ENCODE peak calls at places on chromosomes 6 and 20, in five cellular contexts. X is brain microvascular endothelial cell, R is breast epithelium, F is transverse colon, Y is gastrocnemius medialis. B is an unnamed sample.
A peak's percentile ranks its signal among the peaks of the same experiment; 100 is the strongest.

GRCh38 chr20:21808863-21809664 is 103.6 kb downstream of the PAX1 start:
- DNase-seq in X (no peak), R (peak; percentile 61), F (peak; percentile 36), Y (no peak), B (peak; percentile 76)

GRCh38 chr6:12137480-12137879 is 125.4 kb downstream of the HIVEP1 start:
- DNase-seq in X (peak; percentile 79), R (no peak), F (peak; percentile 23), Y (peak; percentile 36), B (no peak)

GRCh38 chr6:51675551-51676275 is 411.7 kb downstream of the PKHD1 start:
- DNase-seq in X (no peak), R (no peak), F (no peak), Y (no peak), B (no peak)

GRCh38 chr6:82906489-82906888 is 159.2 kb downstream of the UBE3D start:
- DNase-seq in X (no peak), R (no peak), F (no peak), Y (no peak), B (no peak)

GRCh38 chr6:44304282-44305199 is 8.6 kb downstream of the AARS2 start:
- DNase-seq in X (peak; percentile 31), R (no peak), F (no peak), Y (no peak), B (no peak)

GRCh38 chr20:9241232-9241692 is 172.4 kb downstream of the PLCB4 start:
- DNase-seq in X (peak; percentile 32), R (no peak), F (peak; percentile 41), Y (no peak), B (no peak)

GRCh38 chr20:49786671-49787370 is 25.8 kb upstream of the SLC9A8 start:
- DNase-seq in X (peak; percentile 10), R (no peak), F (no peak), Y (no peak), B (no peak)

GRCh38 chr6:119037941-119038623 is 40.4 kb downstream of the FAM184A start:
- DNase-seq in X (no peak), R (no peak), F (no peak), Y (no peak), B (no peak)

GRCh38 chr6:90382760-90383159 is 86.1 kb upstream of the BACH2 start:
- DNase-seq in X (no peak), R (no peak), F (no peak), Y (no peak), B (no peak)

GRCh38 chr6:56890683-56891429 is 64.1 kb upstream of the BEND6 start:
- DNase-seq in X (peak; percentile 85), R (no peak), F (no peak), Y (no peak), B (no peak)

GRCh38 chr6:2296781-2297180 is 51.4 kb upstream of the GMDS start:
- DNase-seq in X (no peak), R (no peak), F (no peak), Y (no peak), B (no peak)

GRCh38 chr6:53627391-53628218 is 38.0 kb downstream of the KLHL31 start:
- DNase-seq in X (no peak), R (no peak), F (no peak), Y (no peak), B (no peak)

GRCh38 chr20:52497731-52498130 is 306.2 kb upstream of the ZFP64 start:
- DNase-seq in X (no peak), R (no peak), F (no peak), Y (no peak), B (no peak)

GRCh38 chr6:42714098-42714761 is 8.2 kb downstream of the PRPH2 start:
- DNase-seq in X (peak; percentile 58), R (no peak), F (no peak), Y (no peak), B (no peak)

GRCh38 chr20:58824843-58825242 is 25.9 kb downstream of the GNAS-AS1 start:
- DNase-seq in X (no peak), R (no peak), F (no peak), Y (peak; percentile 14), B (no peak)

GRCh38 chr6:73631849-73632248 is 21.9 kb downstream of the SLC17A5 start:
- DNase-seq in X (no peak), R (no peak), F (no peak), Y (no peak), B (no peak)

GRCh38 chr6:67210450-67210849 is 1424.6 kb upstream of the ADGRB3 start:
- DNase-seq in X (peak; percentile 23), R (no peak), F (no peak), Y (no peak), B (no peak)

GRCh38 chr6:84197708-84198107 is 29.7 kb downstream of the CEP162 start:
- DNase-seq in X (peak; percentile 9), R (no peak), F (no peak), Y (no peak), B (no peak)

GRCh38 chr6:155402656-155403304 is 52.9 kb downstream of the NOX3 start:
- DNase-seq in X (no peak), R (no peak), F (no peak), Y (no peak), B (no peak)

GRCh38 chr6:42406296-42407280 is 45.1 kb downstream of the TRERF1 start:
- DNase-seq in X (peak; percentile 21), R (no peak), F (no peak), Y (no peak), B (no peak)

GRCh38 chr20:62307226-62308101 is 4.7 kb downstream of the ADRM1 start:
- DNase-seq in X (no peak), R (no peak), F (no peak), Y (no peak), B (no peak)

GRCh38 chr6:170445487-170445886 is 107.6 kb downstream of the PSMB1 start:
- DNase-seq in X (no peak), R (no peak), F (no peak), Y (no peak), B (no peak)

DNA sequence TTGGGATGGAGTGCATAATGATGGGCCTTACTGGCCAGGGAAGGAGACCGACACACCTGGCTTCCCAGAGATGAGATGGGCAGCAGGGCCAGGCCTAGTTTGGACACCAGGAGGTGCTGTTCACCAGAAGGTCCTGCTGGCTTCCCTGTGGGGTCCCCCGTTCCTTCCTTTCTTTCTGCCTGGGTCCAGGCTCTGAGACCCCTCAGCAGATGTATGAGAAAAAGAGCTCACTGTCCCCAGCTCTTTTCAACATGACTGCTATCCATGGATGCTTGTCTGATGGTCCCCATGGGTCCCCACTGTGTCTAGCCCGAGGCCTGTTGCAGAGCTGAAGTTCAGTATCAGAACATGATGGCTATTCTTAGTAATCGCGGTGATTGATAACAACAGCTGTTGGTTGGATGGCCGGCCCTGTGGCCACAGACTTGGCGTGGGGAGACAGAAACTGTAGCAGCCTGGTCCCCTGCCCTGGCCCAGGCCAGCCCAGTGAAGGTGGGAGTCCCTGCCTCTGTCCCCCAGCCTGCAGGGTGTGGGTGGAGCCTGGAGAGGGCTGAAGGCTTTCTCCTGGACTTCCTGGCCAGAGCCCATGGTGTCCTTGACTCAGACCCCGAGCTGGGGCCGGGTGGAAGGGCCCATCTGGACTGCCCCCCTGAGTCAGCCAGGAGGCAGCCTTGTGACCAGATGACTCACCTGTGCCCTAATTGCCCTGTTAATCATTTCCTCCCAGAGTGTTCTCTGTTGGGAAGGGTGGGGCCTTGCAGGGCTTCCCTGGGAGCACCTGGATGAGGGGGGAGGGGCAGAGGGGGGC is 9.9 kb upstream of the BAK1 start:
- DNase-seq in X (peak; percentile 41), R (no peak), F (peak; percentile 84), Y (peak; percentile 86), B (peak; percentile 88)
- TF ChIP-seq CTCF in X (peak; percentile 97), R (peak; percentile 63), F (peak; percentile 67), Y (peak; percentile 85), B (peak; percentile 51)

GRCh38 chr6:132131351-132131750 is 180.2 kb upstream of the CCN2 start:
- DNase-seq in X (no peak), R (no peak), F (no peak), Y (no peak), B (no peak)

GRCh38 chr6:132132911-132133639 is 181.9 kb upstream of the CCN2 start:
- DNase-seq in X (peak; percentile 66), R (no peak), F (no peak), Y (no peak), B (no peak)

GRCh38 chr6:132132420-132132819 is 181.2 kb upstream of the CCN2 start:
- DNase-seq in X (peak; percentile 87), R (no peak), F (no peak), Y (no peak), B (no peak)

GRCh38 chr6:132130530-132131298 is 179.5 kb upstream of the CCN2 start:
- DNase-seq in X (peak; percentile 65), R (no peak), F (peak; percentile 10), Y (no peak), B (no peak)

DNA sequence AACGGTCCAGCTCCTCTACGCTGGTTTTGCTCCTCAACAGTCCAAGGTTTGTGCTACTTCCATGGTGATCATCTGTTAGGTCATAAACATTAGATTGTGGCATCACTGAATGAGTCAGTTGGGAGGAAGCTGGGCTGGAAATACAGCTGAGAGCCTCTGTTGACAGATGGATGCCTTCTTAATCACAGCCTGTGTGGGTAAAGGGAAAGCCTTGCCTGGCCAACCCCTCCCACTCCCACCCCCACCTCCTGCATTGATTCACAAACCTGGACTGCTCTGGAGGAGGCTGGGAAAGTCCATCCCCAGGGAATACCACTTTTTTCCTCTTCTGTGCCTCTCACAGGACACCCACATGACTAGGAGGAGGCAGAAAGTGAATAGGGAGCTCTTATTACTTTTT is 180.6 kb upstream of the CCN2 start:
- DNase-seq in X (peak; percentile 99), R (no peak), F (no peak), Y (no peak), B (no peak)
- H3K27ac ChIP-seq in X (peak overlapping the region; percentile 98), R (peak overlapping the region; percentile 84), F (peak overlapping the region; percentile 83), Y (peak overlapping the region; percentile 67), B (no peak overlapping the region)

DNA sequence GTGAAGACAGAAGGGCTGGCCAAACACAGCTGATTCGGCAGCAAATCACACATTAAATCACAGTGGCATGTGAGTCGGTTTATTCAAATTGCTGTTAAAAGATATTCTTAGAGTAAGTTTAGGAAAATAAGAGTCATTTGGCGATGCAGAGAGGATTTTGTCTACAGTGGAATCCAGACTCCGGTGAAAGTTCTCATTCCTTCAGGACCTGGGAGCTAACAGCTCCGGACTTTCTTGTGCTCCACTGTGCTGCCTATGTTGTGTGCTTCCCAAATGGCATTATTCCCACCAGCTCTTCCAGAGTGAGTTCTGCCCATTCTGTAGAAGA is 1.5 kb upstream of the EPM2A start:
- DNase-seq in X (no peak), R (no peak), F (peak; percentile 8), Y (no peak), B (no peak)
- H3K4me3 ChIP-seq in X (no peak overlapping the region), R (no peak overlapping the region), F (no peak overlapping the region), Y (no peak overlapping the region), B (no peak overlapping the region)

GRCh38 chr6:168091381-168092264 is 12.6 kb upstream of the FRMD1 start:
- DNase-seq in X (no peak), R (no peak), F (no peak), Y (no peak), B (no peak)

GRCh38 chr6:168092541-168092940 is 13.5 kb upstream of the FRMD1 start:
- DNase-seq in X (no peak), R (no peak), F (no peak), Y (no peak), B (peak; percentile 1)

GRCh38 chr6:168090064-168090690 is 11.2 kb upstream of the FRMD1 start:
- DNase-seq in X (no peak), R (no peak), F (no peak), Y (no peak), B (peak; percentile 31)

GRCh38 chr6:168089186-168090063 is 10.4 kb upstream of the FRMD1 start:
- DNase-seq in X (no peak), R (no peak), F (no peak), Y (no peak), B (no peak)

DNA sequence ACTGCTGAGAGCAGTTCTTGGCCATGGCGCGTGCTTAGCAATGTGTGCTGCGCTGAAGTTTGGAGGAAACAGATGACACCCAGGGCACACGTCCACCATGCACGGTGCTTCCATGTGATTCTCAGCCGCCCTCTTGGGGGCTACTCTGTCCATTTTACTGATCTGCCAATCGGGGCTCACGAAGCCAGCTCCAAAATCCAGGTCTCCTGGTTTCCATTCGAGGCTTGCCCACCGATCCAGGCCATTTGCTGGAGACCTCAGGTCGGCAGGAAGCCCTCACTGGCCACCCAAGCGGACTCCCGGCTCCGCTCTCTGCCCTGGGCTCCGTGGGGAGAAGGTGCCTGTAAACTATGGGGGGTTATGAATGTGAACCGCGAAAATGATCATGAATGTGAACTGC is 11.7 kb upstream of the FRMD1 start:
- DNase-seq in X (no peak), R (no peak), F (no peak), Y (no peak), B (no peak)
- TF ChIP-seq CTCF in X (no peak), R (no peak), F (no peak), Y (no peak), B (no peak)

B was measured in pancreas.